ENCODE peak calls at places on chromosomes 5 and 9, in nine cellular contexts. N is GM23338, K is K562, U is upper lobe of left lung, G is spleen, C is HCT116, M is GM12878, V is transverse colon, Y is breast epithelium. S is an unnamed sample.

GRCh38 chr5:175842947-175843793 is 28.2 kb upstream of the CPLX2 start:
- DNase-seq in K (no peak), Y (no peak), V (no peak), G (no peak), C (no peak), N (no peak), U (no peak), M (no peak), S (no peak)

GRCh38 chr5:176895350-176895749 is 3.8 kb downstream of the HK3 start:
- DNase-seq in C (no peak), N (no peak), M (no peak), G (no peak), U (no peak), K (no peak), Y (no peak), V (no peak), S (no peak)

GRCh38 chr5:61767231-61768080 is 435.4 kb downstream of the ZSWIM6 start:
- DNase-seq in V (no peak), K (no peak), U (no peak), N (no peak), G (no peak), C (no peak), M (no peak), Y (no peak), S (no peak)

GRCh38 chr9:125613156-125613555 is 93.9 kb downstream of the MAPKAP1 start:
- DNase-seq in U (no peak), K (no peak), C (no peak), N (peak), G (no peak), M (no peak), V (no peak), Y (no peak), S (no peak)

GRCh38 chr5:56402273-56403223 is 169.4 kb upstream of the ANKRD55 start:
- DNase-seq in Y (no peak), G (no peak), K (no peak), N (peak), V (no peak), M (no peak), U (no peak), C (no peak), S (no peak)

GRCh38 chr9:97293207-97293721 is 14.2 kb upstream of the CCDC180 start:
- DNase-seq in U (no peak), M (no peak), K (no peak), C (no peak), N (peak), V (no peak), G (peak), Y (no peak), S (no peak)

GRCh38 chr5:2579126-2579525 is 172.4 kb downstream of the IRX2 start:
- DNase-seq in M (no peak), V (no peak), G (no peak), C (no peak), Y (no peak), U (no peak), K (no peak), N (peak), S (no peak)

GRCh38 chr5:167219296-167219695 is 1072.1 kb upstream of the WWC1 start:
- DNase-seq in Y (no peak), U (no peak), N (peak), M (no peak), V (no peak), G (no peak), C (no peak), K (no peak), S (no peak)

GRCh38 chr9:134136117-134136996 is 475 bp downstream of the WDR5 start:
- DNase-seq in U (no peak), Y (no peak), M (no peak), K (peak), N (peak), V (peak), C (no peak), G (no peak), S (peak)

GRCh38 chr9:132977626-132978450 is 656 bp upstream of the GFI1B start:
- DNase-seq in M (no peak), U (no peak), C (peak), G (peak), K (peak), N (peak), V (peak), Y (no peak), S (peak)

GRCh38 chr9:7211657-7212056 is 453.9 kb downstream of the KDM4C start:
- DNase-seq in M (no peak), U (no peak), V (no peak), K (no peak), N (peak), G (no peak), Y (no peak), C (no peak), S (no peak)

GRCh38 chr9:7209051-7209450 is 451.3 kb downstream of the KDM4C start:
- DNase-seq in N (no peak), U (no peak), V (no peak), M (no peak), Y (no peak), C (no peak), G (no peak), K (no peak), S (no peak)

GRCh38 chr9:7212101-7212500 is 454.3 kb downstream of the KDM4C start:
- DNase-seq in U (no peak), V (no peak), Y (no peak), M (no peak), K (no peak), G (no peak), N (no peak), C (no peak), S (no peak)

GRCh38 chr9:7210854-7211637 is 453.3 kb downstream of the KDM4C start:
- DNase-seq in M (no peak), Y (no peak), C (no peak), K (no peak), V (no peak), U (no peak), G (no peak), N (peak), S (no peak)

DNA sequence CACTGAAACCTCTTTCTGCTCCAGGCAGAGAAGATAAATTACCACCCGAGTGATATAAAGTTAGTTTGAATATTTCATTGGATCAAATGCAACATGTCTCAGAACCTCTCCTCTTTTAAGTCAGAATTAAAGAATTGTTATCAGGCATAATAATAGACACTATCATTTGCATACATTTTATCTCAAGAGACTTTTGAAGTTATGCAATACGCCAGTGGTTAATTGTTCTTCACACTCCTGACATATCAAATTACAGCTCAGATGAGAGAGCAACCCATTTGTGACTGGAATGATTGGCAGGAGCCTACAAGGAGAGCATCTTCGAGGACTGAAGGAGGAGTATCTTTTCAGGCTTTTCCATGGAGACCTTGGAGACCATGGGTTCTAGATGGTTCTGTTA is 452.2 kb downstream of the KDM4C start:
- DNase-seq in C (no peak), M (no peak), U (no peak), K (no peak), V (no peak), G (no peak), N (no peak), Y (no peak), S (no peak)
- TF ChIP-seq POLR2AphosphoS5 in C (no peak), M (no peak), U (no peak), K (no peak), V (no peak), G (no peak), N (no peak), Y (no peak), S (no peak)

DNA sequence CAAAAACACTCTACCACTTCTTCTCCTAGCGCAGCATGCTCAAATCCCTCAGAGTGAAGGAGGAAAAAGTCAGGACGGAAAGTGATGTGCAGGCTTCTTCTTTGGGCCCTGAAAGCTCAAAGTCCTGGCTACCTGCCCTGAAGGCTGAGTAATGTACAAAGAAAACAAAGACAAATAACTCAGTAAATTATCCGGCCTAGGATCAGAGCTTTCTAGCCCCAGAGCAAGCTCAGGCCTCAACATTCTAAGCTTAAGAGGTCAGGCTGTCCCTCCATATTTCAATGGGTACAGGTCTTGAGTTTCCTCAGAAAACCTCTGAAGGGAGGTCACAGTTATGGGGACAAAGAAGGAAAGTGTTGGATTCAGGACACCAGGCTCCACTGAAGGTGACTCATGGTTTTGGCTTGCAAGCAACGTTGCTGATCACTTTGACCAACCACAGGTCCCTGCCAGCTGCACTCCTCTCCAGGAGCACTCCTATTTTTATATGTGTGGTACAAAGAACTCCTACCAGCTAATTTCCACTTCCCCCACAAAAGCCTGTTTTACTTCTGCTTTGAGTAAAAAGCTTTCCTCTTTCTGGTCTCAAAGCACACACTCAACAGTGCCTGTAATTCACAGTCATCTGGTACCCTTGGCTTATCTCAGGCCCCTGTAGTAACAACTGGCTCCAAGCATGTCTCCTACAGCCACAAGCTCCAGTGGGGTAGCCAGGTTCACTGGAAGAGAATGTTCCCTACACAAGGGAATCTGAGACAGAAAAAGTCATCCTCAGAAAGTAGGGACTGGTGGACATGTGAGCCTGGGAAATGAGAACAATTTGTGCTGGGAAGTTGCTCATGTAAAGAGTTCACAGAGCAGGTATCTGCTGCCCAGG is 115.7 kb downstream of the UGCG start:
- DNase-seq in C (peak), M (peak), Y (peak), N (no peak), G (no peak), U (no peak), K (no peak), V (peak), S (peak)
- TF ChIP-seq POLR2AphosphoS5 in C (no peak), M (peak), Y (no peak), N (no peak), G (no peak), U (no peak), K (no peak), V (peak), S (peak)

GRCh38 chr5:17429353-17429752 is 68.7 kb upstream of the TAF11L2 start:
- DNase-seq in V (no peak), N (no peak), Y (no peak), G (no peak), M (no peak), U (no peak), K (no peak), C (no peak), S (no peak)
- TF ChIP-seq POLR2AphosphoS5 in V (no peak), N (no peak), Y (no peak), G (no peak), M (no peak), U (no peak), K (no peak), C (no peak), S (no peak)

GRCh38 chr9:73038089-73038509 is 85.2 kb upstream of the ALDH1A1 start:
- DNase-seq in K (no peak), G (no peak), M (no peak), Y (no peak), V (no peak), U (no peak), N (no peak), C (no peak), S (no peak)

GRCh38 chr9:73038613-73039012 is 85.8 kb upstream of the ALDH1A1 start:
- DNase-seq in U (no peak), K (no peak), V (peak), N (peak), C (no peak), G (no peak), M (no peak), Y (peak), S (no peak)

GRCh38 chr9:73039916-73040263 is 87.0 kb upstream of the ALDH1A1 start:
- DNase-seq in C (no peak), V (no peak), G (no peak), Y (no peak), U (no peak), M (no peak), N (no peak), K (no peak), S (no peak)

GRCh38 chr9:73039253-73039915 is 86.5 kb upstream of the ALDH1A1 start:
- DNase-seq in K (no peak), Y (peak), N (no peak), C (no peak), M (no peak), V (peak), U (no peak), G (no peak), S (no peak)

DNA sequence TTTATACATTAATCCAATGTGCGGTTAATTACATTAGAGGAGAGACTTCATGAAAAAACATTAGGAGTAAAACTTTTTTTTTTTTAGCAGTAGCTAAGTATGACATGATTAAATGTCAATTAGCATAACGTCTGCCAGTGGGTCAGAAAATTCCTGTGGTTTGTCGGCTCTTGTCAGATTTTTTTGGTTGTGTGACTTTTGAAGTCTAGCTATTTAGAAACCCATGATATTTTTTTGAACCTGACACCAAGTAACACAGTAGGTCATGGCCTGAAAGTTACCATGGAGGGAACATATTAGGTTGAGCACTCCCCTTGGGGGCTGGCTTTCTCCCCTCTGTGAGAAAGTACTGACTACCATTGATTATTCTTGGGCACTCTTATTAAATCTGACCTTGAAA is 84.8 kb upstream of the ALDH1A1 start:
- DNase-seq in N (no peak), M (no peak), C (no peak), Y (no peak), U (no peak), K (no peak), G (no peak), V (no peak), S (no peak)
- TF ChIP-seq POLR2AphosphoS5 in N (no peak), M (no peak), C (no peak), Y (no peak), U (no peak), K (no peak), G (no peak), V (no peak), S (no peak)

S was measured in GM12892.